ENCODE peak calls at places on chromosomes 2 and 18, in four cellular contexts. One of them, this sample, is unnamed. For H3K4me1, the result is how much of the 10 kb centered on the place peaks cover.

GRCh38 chr2:191155608-191156071 is 4.8 kb upstream of the STAT4 start:
- DNase-seq in body of pancreas: no peak
- DNase-seq in HCT116: peak
- DNase-seq in stomach: no peak
- DNase-seq in this sample: no peak

GRCh38 chr2:10514287-10514686 is 66.2 kb upstream of the ODC1 start:
- DNase-seq in body of pancreas: no peak
- DNase-seq in HCT116: no peak
- DNase-seq in stomach: no peak
- DNase-seq in this sample: no peak

GRCh38 chr2:43138441-43138840 is 88.0 kb downstream of the ZFP36L2 start:
- DNase-seq in body of pancreas: no peak
- DNase-seq in HCT116: no peak
- DNase-seq in stomach: no peak
- DNase-seq in this sample: no peak

GRCh38 chr18:8361941-8362471 is 247.2 kb upstream of the RAB12 start:
- DNase-seq in body of pancreas: no peak
- DNase-seq in HCT116: no peak
- DNase-seq in stomach: no peak
- DNase-seq in this sample: no peak

GRCh38 chr2:109545828-109546713 is 67.7 kb downstream of the SEPTIN10 start:
- DNase-seq in body of pancreas: peak
- DNase-seq in HCT116: peak
- DNase-seq in stomach: peak
- DNase-seq in this sample: peak

GRCh38 chr2:226600184-226600583 is 199.4 kb downstream of the IRS1 start:
- DNase-seq in body of pancreas: no peak
- DNase-seq in HCT116: no peak
- DNase-seq in stomach: no peak
- DNase-seq in this sample: no peak

GRCh38 chr2:161876416-161876815 is 197.6 kb downstream of the DPP4 start:
- DNase-seq in body of pancreas: no peak
- DNase-seq in HCT116: no peak
- DNase-seq in stomach: no peak
- DNase-seq in this sample: no peak

GRCh38 chr18:5943514-5943913 is 48.2 kb upstream of the TMEM200C start:
- DNase-seq in body of pancreas: no peak
- DNase-seq in HCT116: no peak
- DNase-seq in stomach: no peak
- DNase-seq in this sample: peak

GRCh38 chr2:21415234-21415633 is 291.5 kb downstream of the TDRD15 start:
- DNase-seq in body of pancreas: no peak
- DNase-seq in HCT116: no peak
- DNase-seq in stomach: no peak
- DNase-seq in this sample: no peak

GRCh38 chr2:48851161-48851560 is 95.6 kb upstream of the LHCGR start:
- DNase-seq in body of pancreas: no peak
- DNase-seq in HCT116: no peak
- DNase-seq in stomach: no peak
- DNase-seq in this sample: no peak

GRCh38 chr18:24801011-24801410 is 340.6 kb downstream of the HRH4 start:
- DNase-seq in body of pancreas: no peak
- DNase-seq in HCT116: no peak
- DNase-seq in stomach: no peak
- DNase-seq in this sample: no peak

GRCh38 chr2:213122730-213123129 is 28.7 kb downstream of the IKZF2 start:
- DNase-seq in body of pancreas: no peak
- DNase-seq in HCT116: no peak
- DNase-seq in stomach: no peak
- DNase-seq in this sample: no peak

GRCh38 chr2:41580806-41581205 is 467.0 kb upstream of the PKDCC start:
- DNase-seq in body of pancreas: no peak
- DNase-seq in HCT116: no peak
- DNase-seq in stomach: no peak
- DNase-seq in this sample: no peak

GRCh38 chr2:28269019-28269784 is 123.5 kb upstream of the FOSL2 start:
- DNase-seq in body of pancreas: no peak
- DNase-seq in HCT116: peak
- DNase-seq in stomach: peak
- DNase-seq in this sample: no peak

GRCh38 chr2:141455211-141455826 is 675.5 kb downstream of the LRP1B start:
- DNase-seq in body of pancreas: no peak
- DNase-seq in HCT116: no peak
- DNase-seq in stomach: no peak
- DNase-seq in this sample: no peak

GRCh38 chr2:235480614-235481013 is 13.2 kb upstream of the AGAP1 start:
- DNase-seq in body of pancreas: no peak
- DNase-seq in HCT116: no peak
- DNase-seq in stomach: no peak
- DNase-seq in this sample: no peak

GRCh38 chr2:162424816-162425215 is 80.9 kb downstream of the GCA start:
- DNase-seq in body of pancreas: no peak
- DNase-seq in HCT116: no peak
- DNase-seq in stomach: no peak
- DNase-seq in this sample: no peak

GRCh38 chr18:65704051-65704450 is 46.8 kb upstream of the CDH7 start:
- DNase-seq in body of pancreas: no peak
- DNase-seq in HCT116: no peak
- DNase-seq in stomach: no peak
- DNase-seq in this sample: no peak

GRCh38 chr2:10448646-10449480 is 736 bp upstream of the ODC1 start:
- DNase-seq in body of pancreas: peak
- DNase-seq in HCT116: peak
- DNase-seq in stomach: peak
- DNase-seq in this sample: peak

GRCh38 chr2:218631837-218632236 is 24.1 kb downstream of the PLCD4 start:
- DNase-seq in body of pancreas: no peak
- DNase-seq in HCT116: peak
- DNase-seq in stomach: no peak
- DNase-seq in this sample: no peak

GRCh38 chr2:84946204-84947009 is 24.6 kb upstream of the KCMF1 start:
- DNase-seq in body of pancreas: no peak
- DNase-seq in HCT116: peak
- DNase-seq in stomach: peak
- DNase-seq in this sample: no peak

GRCh38 chr2:115075800-115076199 is 633.4 kb downstream of the DPP10 start:
- DNase-seq in body of pancreas: no peak
- DNase-seq in HCT116: no peak
- DNase-seq in stomach: no peak
- DNase-seq in this sample: no peak

GRCh38 chr2:65737452-65738011 is 305.1 kb upstream of the SPRED2 start:
- DNase-seq in body of pancreas: no peak
- DNase-seq in HCT116: no peak
- DNase-seq in stomach: no peak
- DNase-seq in this sample: no peak

GRCh38 chr2:67625671-67626070 is 228.5 kb downstream of the ETAA1 start:
- DNase-seq in body of pancreas: no peak
- DNase-seq in HCT116: no peak
- DNase-seq in stomach: no peak
- DNase-seq in this sample: no peak

GRCh38 chr18:7946724-7947377 is 379.7 kb downstream of the PTPRM start:
- DNase-seq in body of pancreas: no peak
- DNase-seq in HCT116: peak
- DNase-seq in stomach: peak
- DNase-seq in this sample: no peak

GRCh38 chr18:32909798-32910561 is 137.2 kb upstream of the KLHL14 start:
- DNase-seq in body of pancreas: no peak
- DNase-seq in HCT116: no peak
- DNase-seq in stomach: no peak
- DNase-seq in this sample: no peak

GRCh38 chr2:149719695-149720094 is 132.1 kb upstream of the MMADHC start:
- DNase-seq in body of pancreas: no peak
- DNase-seq in HCT116: no peak
- DNase-seq in stomach: no peak
- DNase-seq in this sample: no peak

GRCh38 chr18:48749768-48750167 is 201.0 kb downstream of the SMAD7 start:
- DNase-seq in body of pancreas: no peak
- DNase-seq in HCT116: no peak
- DNase-seq in stomach: no peak
- DNase-seq in this sample: peak

DNA sequence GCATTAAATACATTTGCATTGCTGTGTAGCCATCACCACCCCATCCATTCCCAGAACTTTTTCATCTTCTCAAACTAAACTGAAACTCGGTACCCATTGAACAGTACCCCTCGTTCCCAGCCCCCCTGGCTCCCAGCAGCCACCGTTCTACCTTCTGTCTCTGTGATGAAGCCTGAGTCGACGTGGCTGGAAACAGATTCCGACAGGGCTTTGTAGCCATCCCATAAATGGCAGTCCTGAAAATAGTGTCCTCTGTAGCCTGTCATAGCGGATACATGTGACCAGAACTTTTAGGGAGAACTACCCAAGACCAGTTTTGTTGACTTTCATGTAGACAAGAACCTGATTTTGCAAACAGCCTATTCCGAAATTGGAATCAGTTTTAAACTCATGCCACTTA is 59.1 kb downstream of the TSHZ1 start:
- DNase-seq in body of pancreas: no peak
- DNase-seq in HCT116: no peak
- DNase-seq in stomach: no peak
- DNase-seq in this sample: no peak
- TF ChIP-seq POLR2A in body of pancreas: no peak
- TF ChIP-seq POLR2A in HCT116: no peak
- TF ChIP-seq POLR2A in stomach: no peak
- TF ChIP-seq POLR2A in this sample: no peak

GRCh38 chr2:204024503-204024902 is 87.9 kb downstream of the ICOS start:
- DNase-seq in body of pancreas: no peak
- DNase-seq in HCT116: peak
- DNase-seq in stomach: peak
- DNase-seq in this sample: no peak
- H3K4me1 ChIP-seq in body of pancreas: under half
- H3K4me1 ChIP-seq in HCT116: under half
- H3K4me1 ChIP-seq in stomach: under half
- H3K4me1 ChIP-seq in this sample: under half

GRCh38 chr2:64140665-64141064 is 3.6 kb downstream of the PELI1 start:
- DNase-seq in body of pancreas: no peak
- DNase-seq in HCT116: no peak
- DNase-seq in stomach: no peak
- DNase-seq in this sample: no peak
- H3K4me3 ChIP-seq in body of pancreas: no peak
- H3K4me3 ChIP-seq in HCT116: no peak
- H3K4me3 ChIP-seq in stomach: peak
- H3K4me3 ChIP-seq in this sample: peak

GRCh38 chr2:137842952-137843351 is 121.3 kb upstream of the HNMT start:
- DNase-seq in body of pancreas: no peak
- DNase-seq in HCT116: no peak
- DNase-seq in stomach: no peak
- DNase-seq in this sample: no peak
- TF ChIP-seq POLR2A in body of pancreas: no peak
- TF ChIP-seq POLR2A in HCT116: no peak
- TF ChIP-seq POLR2A in stomach: no peak
- TF ChIP-seq POLR2A in this sample: no peak

GRCh38 chr2:120964819-120965218 is 229.2 kb downstream of the GLI2 start:
- DNase-seq in body of pancreas: no peak
- DNase-seq in HCT116: no peak
- DNase-seq in stomach: no peak
- DNase-seq in this sample: no peak
- H3K4me1 ChIP-seq in body of pancreas: under half
- H3K4me1 ChIP-seq in HCT116: under half
- H3K4me1 ChIP-seq in stomach: under half
- H3K4me1 ChIP-seq in this sample: under half